ENCODE peak calls at places on chromosome 6, in six cellular contexts. C is nephron progenitor cell, S is prostate gland, O is endothelial cell, X is Peyer's patch, P is A549. W is an unnamed sample.

GRCh38 chr6:48550607-48551006 is 439.6 kb upstream of the PTCHD4 start:
- DNase-seq in P (no peak), S (no peak), O (no peak), X (no peak), C (no peak), W (no peak)

GRCh38 chr6:44630125-44631028 is 242.9 kb downstream of the CDC5L start:
- DNase-seq in P (peak), S (peak), O (peak), C (peak), X (peak), W (no peak)

GRCh38 chr6:14464049-14464448 is 346.5 kb downstream of the CD83 start:
- DNase-seq in X (no peak), S (no peak), P (no peak), O (no peak), C (no peak), W (no peak)

GRCh38 chr6:76633259-76633658 is 560.8 kb upstream of the IMPG1 start:
- DNase-seq in O (no peak), C (no peak), X (no peak), P (no peak), S (no peak), W (no peak)

GRCh38 chr6:89281779-89282246 is 33.3 kb downstream of the GABRR2 start:
- DNase-seq in P (peak), X (no peak), O (peak), C (peak), S (no peak), W (no peak)

GRCh38 chr6:159691133-159691962 is 1.7 kb downstream of the SOD2 start:
- DNase-seq in C (no peak), S (peak), P (peak), X (no peak), O (no peak), W (no peak)

GRCh38 chr6:90375681-90376439 is 79.2 kb upstream of the BACH2 start:
- DNase-seq in X (no peak), S (peak), O (no peak), C (no peak), P (no peak), W (no peak)

GRCh38 chr6:45971287-45971686 is 44.4 kb downstream of the CLIC5 start:
- DNase-seq in P (no peak), X (no peak), O (no peak), S (no peak), C (no peak), W (no peak)

GRCh38 chr6:11423072-11423471 is 114.5 kb upstream of the TMEM170B start:
- DNase-seq in S (no peak), X (no peak), P (no peak), C (no peak), O (no peak), W (no peak)

GRCh38 chr6:45424628-45424955 is 46.9 kb upstream of the SUPT3H start:
- DNase-seq in P (no peak), O (no peak), S (no peak), X (no peak), C (no peak), W (no peak)

GRCh38 chr6:16872543-16873230 is 111.4 kb upstream of the ATXN1 start:
- DNase-seq in O (no peak), P (no peak), S (no peak), X (no peak), C (no peak), W (no peak)
- TF ChIP-seq CTCF in O (no peak), P (no peak), S (no peak), X (no peak), C (no peak), W (no peak)

GRCh38 chr6:40900791-40901190 is 138.2 kb downstream of the UNC5CL start:
- DNase-seq in P (no peak), O (no peak), C (no peak), X (no peak), S (no peak), W (no peak)

GRCh38 chr6:40901322-40902055 is 137.5 kb downstream of the UNC5CL start:
- DNase-seq in O (no peak), X (no peak), S (no peak), C (no peak), P (no peak), W (no peak)

GRCh38 chr6:40906759-40907158 is 132.3 kb downstream of the UNC5CL start:
- DNase-seq in P (peak), O (no peak), S (no peak), C (no peak), X (no peak), W (no peak)

GRCh38 chr6:40904583-40905194 is 134.3 kb downstream of the UNC5CL start:
- DNase-seq in O (no peak), S (no peak), C (no peak), P (no peak), X (no peak), W (no peak)

DNA sequence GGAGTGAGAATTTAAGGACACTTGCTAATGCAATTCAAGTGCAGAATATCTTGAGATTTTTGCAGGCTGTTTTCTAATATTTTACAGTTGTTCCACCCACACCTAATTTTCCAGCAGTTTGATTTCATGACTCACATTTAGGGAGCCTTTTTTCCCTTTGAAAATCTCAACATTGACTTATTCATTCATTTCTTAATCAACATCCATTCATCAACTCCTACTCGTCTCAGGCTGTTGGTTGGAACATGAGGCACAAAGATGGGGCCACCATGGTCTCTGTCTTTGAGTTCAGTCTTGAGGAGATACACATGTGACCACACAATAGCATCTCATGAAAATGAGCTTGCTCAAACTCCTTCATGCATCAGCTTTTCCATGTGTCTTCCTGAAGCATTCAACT is 135.6 kb downstream of the UNC5CL start:
- DNase-seq in P (no peak), C (no peak), X (no peak), S (no peak), O (no peak), W (no peak)
- TF ChIP-seq CTCF in P (no peak), C (no peak), X (no peak), S (no peak), O (no peak), W (no peak)

GRCh38 chr6:163711615-163712568 is 297.4 kb downstream of the QKI start:
- DNase-seq in S (no peak), C (no peak), X (no peak), O (no peak), P (peak), W (no peak)
- TF ChIP-seq CTCF in S (no peak), C (no peak), X (no peak), O (no peak), P (no peak), W (no peak)

DNA sequence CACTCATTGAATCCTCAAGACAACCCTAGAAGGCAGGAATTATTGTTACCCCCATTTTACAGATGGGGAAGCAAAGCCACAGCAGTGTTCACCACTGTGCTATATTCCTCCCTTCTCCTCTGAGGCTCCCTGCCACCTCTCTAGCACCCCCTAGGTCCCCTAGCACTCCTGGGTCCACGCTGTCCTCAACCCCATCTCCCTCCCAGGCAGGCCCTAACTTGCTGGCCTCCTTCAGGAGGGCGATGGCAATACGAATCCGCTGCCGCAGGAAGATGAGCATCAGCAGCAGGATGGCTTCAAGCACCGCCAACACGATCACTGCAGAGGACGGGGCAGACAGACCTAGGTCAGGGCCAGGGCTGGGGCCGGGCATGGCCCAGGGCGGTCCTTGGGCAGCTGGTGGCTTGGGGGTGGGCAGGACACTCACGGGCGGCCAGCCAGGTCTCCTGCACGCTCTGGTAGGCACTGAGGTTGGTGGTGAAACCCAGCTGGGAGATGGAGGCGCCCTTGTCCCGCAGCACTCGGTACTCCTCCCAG is 7.8 kb upstream of the NEU1 start:
- DNase-seq in C (no peak), P (no peak), O (no peak), X (no peak), S (no peak), W (no peak)
- TF ChIP-seq CTCF in C (no peak), P (no peak), O (no peak), X (no peak), S (no peak), W (no peak)

GRCh38 chr6:43171284-43172126 is 436 bp downstream of the SRF start:
- DNase-seq in O (peak), P (peak), S (no peak), C (peak), X (no peak), W (no peak)
- TF ChIP-seq CTCF in O (peak), P (peak), S (peak), C (peak), X (peak), W (peak)

GRCh38 chr6:3058957-3059356 is 9.3 kb upstream of the RIPK1 start:
- DNase-seq in P (no peak), X (no peak), C (no peak), S (no peak), O (no peak), W (no peak)

GRCh38 chr6:3068329-3069223 is at the start of gene RIPK1:
- DNase-seq in O (peak), C (peak), P (peak), X (peak), S (peak), W (peak)

GRCh38 chr6:3061501-3061941 is 6.8 kb upstream of the RIPK1 start:
- DNase-seq in X (no peak), S (no peak), C (no peak), O (no peak), P (no peak), W (no peak)

GRCh38 chr6:3063733-3064700 is 4.3 kb upstream of the RIPK1 start:
- DNase-seq in C (peak), S (peak), X (peak), O (peak), P (peak), W (peak)
- TF ChIP-seq CTCF in C (no peak), S (no peak), X (peak), O (no peak), P (no peak), W (no peak)

DNA sequence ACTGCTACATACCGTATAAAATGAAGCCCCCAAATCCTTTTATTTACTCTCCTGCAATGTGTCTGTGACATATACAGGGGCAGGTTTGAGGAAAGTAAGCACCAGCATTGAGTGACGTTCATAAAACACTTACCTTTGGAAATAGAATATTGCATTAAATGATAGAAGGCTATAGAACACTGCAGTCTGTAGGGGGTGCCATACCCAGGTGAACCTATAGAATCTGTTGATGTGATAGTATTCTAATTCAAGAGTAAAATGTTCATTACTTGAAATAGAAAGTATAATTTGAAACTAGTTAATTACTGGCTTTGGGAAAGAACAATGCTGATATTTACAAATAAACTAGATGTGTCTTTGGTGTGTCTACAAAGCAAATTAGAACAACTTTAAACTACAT is 47.0 kb upstream of the PRL start:
- DNase-seq in P (no peak), X (no peak), O (no peak), C (no peak), S (no peak), W (no peak)
- TF ChIP-seq CTCF in P (no peak), X (no peak), O (no peak), C (no peak), S (no peak), W (no peak)

DNA sequence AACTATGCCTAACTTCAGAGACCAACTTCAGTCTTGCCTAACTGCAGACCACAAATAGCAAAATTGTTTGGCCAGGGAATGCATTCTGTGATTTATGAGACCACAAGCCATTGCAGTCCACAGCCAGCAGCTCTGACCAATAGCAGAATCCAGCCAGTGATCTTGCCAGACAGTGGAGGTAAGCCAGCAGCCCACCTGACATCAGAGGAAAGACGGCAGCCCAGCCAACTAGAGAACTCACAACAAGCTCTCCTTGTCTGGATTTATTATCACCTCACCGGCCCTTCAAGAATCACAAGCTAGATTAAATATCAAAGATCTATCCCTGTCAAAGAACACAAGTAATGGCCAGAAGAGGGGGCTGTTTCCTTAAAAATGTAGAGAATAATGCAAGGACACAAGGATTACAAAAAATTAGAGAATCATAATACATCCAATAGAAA is 66.5 kb upstream of the SLC35F1 start:
- DNase-seq in X (no peak), C (peak), O (peak), S (peak), P (peak), W (no peak)
- TF ChIP-seq CTCF in X (no peak), C (peak), O (peak), S (peak), P (peak), W (peak)